ENCODE peak calls at places on chromosomes 5 and 9, in six cellular contexts. Z is HTR-8/SVneo, R is IMR-90, O is dermis microvascular lymphatic vessel endothelial cell, F is ecto neural progenitor cell, G is lower leg skin. E is an unnamed sample.

GRCh38 chr9:122261469-122261881 is 3.2 kb downstream of the RBM18 start:
- DNase-seq in Z (no peak), R (peak; percentile 67), O (no peak), F (no peak), G (peak; percentile 87), E (peak; percentile 31)

GRCh38 chr9:36729902-36730301 is 157.2 kb downstream of the MELK start:
- DNase-seq in Z (no peak), R (peak; percentile 40), O (no peak), F (no peak), G (no peak), E (no peak)

GRCh38 chr9:35335164-35335563 is 154.7 kb upstream of the RUSC2 start:
- DNase-seq in Z (no peak), R (peak; percentile 50), O (no peak), F (no peak), G (no peak), E (peak; percentile 96)

GRCh38 chr9:97394881-97395280 is 17.0 kb upstream of the TDRD7 start:
- DNase-seq in Z (no peak), R (no peak), O (no peak), F (no peak), G (peak; percentile 23), E (no peak)

GRCh38 chr5:82334856-82335255 is 56.7 kb upstream of the RPS23 start:
- DNase-seq in Z (no peak), R (peak; percentile 95), O (no peak), F (no peak), G (no peak), E (no peak)

GRCh38 chr9:89592963-89593775 is 11.6 kb upstream of the GADD45G start:
- DNase-seq in Z (peak; percentile 24), R (peak; percentile 57), O (no peak), F (peak; percentile 81), G (no peak), E (no peak)

GRCh38 chr5:149088686-149089085 is 25.8 kb upstream of the SH3TC2 start:
- DNase-seq in Z (no peak), R (no peak), O (no peak), F (no peak), G (no peak), E (no peak)

GRCh38 chr5:137462816-137463520 is 36.2 kb downstream of the SPOCK1 start:
- DNase-seq in Z (no peak), R (no peak), O (no peak), F (no peak), G (no peak), E (no peak)

GRCh38 chr5:122105909-122106308 is 23.4 kb upstream of the ZNF474 start:
- DNase-seq in Z (no peak), R (no peak), O (no peak), F (no peak), G (no peak), E (no peak)

GRCh38 chr9:133592731-133593409 is 16.3 kb downstream of the FAM163B start:
- DNase-seq in Z (no peak), R (no peak), O (no peak), F (no peak), G (no peak), E (no peak)

GRCh38 chr5:109533847-109534272 is 124.1 kb upstream of the PJA2 start:
- DNase-seq in Z (no peak), R (no peak), O (no peak), F (no peak), G (no peak), E (no peak)

GRCh38 chr5:33608476-33609026 is 167.8 kb downstream of the TARS1 start:
- DNase-seq in Z (no peak), R (peak; percentile 47), O (peak; percentile 20), F (no peak), G (no peak), E (no peak)

GRCh38 chr5:111072949-111073682 is 1.6 kb downstream of the TSLP start:
- DNase-seq in Z (peak; percentile 28), R (peak; percentile 28), O (no peak), F (peak; percentile 78), G (peak; percentile 92), E (no peak)

GRCh38 chr5:168796840-168797548 is 217.8 kb upstream of the PANK3 start:
- DNase-seq in Z (no peak), R (no peak), O (no peak), F (no peak), G (no peak), E (no peak)

GRCh38 chr5:54090495-54091084 is 219.8 kb downstream of the ARL15 start:
- DNase-seq in Z (peak; percentile 54), R (peak; percentile 85), O (no peak), F (no peak), G (no peak), E (peak; percentile 46)